ENCODE peak calls at places on chromosomes 2 and 18, in seven cellular contexts. X is H54, W is body of pancreas, L is heart left ventricle, N is uterus, B is prostate gland, J is transverse colon. U is an unnamed sample.

GRCh38 chr18:76459687-76460350 is 35.2 kb downstream of the ZNF516 start:
- DNase-seq in B (peak), L (peak), X (peak), W (peak), N (peak), J (no peak), U (peak)

GRCh38 chr18:26227051-26227672 is 917 bp downstream of the TAF4B start:
- DNase-seq in B (no peak), W (peak), N (peak), J (no peak), L (no peak), X (no peak), U (no peak)

GRCh38 chr18:11502368-11502767 is 107.0 kb upstream of the SLC35G4 start:
- DNase-seq in X (no peak), N (no peak), W (no peak), J (no peak), B (no peak), L (no peak), U (no peak)

GRCh38 chr18:54086046-54086802 is 138.2 kb downstream of the MBD2 start:
- DNase-seq in X (no peak), J (no peak), N (no peak), B (no peak), L (no peak), W (no peak), U (no peak)

GRCh38 chr18:35923939-35924338 is 48.5 kb upstream of the RMP24 start:
- DNase-seq in J (no peak), W (no peak), X (no peak), L (no peak), B (no peak), N (no peak), U (no peak)

GRCh38 chr2:218991674-218992168 is 1.5 kb downstream of the CRYBA2 start:
- DNase-seq in X (peak), J (no peak), B (no peak), L (no peak), N (no peak), W (no peak), U (no peak)

GRCh38 chr2:127510073-127510472 is 16.2 kb downstream of the IWS1 start:
- DNase-seq in B (no peak), N (no peak), L (no peak), W (no peak), J (no peak), X (no peak), U (no peak)

GRCh38 chr18:9260388-9261380 is 73.9 kb upstream of the TWSG1 start:
- DNase-seq in N (no peak), J (no peak), L (no peak), W (no peak), B (no peak), X (no peak), U (no peak)

GRCh38 chr18:72187956-72188355 is 356.2 kb downstream of the CBLN2 start:
- DNase-seq in X (no peak), L (no peak), B (no peak), N (no peak), J (no peak), W (no peak), U (no peak)

GRCh38 chr2:217166241-217166640 is 306.4 kb upstream of the TNP1 start:
- DNase-seq in L (no peak), W (no peak), B (no peak), J (no peak), X (no peak), N (no peak), U (no peak)

GRCh38 chr2:48250943-48251342 is 279.0 kb upstream of the STON1 start:
- DNase-seq in N (no peak), X (no peak), W (no peak), B (no peak), J (no peak), L (no peak), U (no peak)

DNA sequence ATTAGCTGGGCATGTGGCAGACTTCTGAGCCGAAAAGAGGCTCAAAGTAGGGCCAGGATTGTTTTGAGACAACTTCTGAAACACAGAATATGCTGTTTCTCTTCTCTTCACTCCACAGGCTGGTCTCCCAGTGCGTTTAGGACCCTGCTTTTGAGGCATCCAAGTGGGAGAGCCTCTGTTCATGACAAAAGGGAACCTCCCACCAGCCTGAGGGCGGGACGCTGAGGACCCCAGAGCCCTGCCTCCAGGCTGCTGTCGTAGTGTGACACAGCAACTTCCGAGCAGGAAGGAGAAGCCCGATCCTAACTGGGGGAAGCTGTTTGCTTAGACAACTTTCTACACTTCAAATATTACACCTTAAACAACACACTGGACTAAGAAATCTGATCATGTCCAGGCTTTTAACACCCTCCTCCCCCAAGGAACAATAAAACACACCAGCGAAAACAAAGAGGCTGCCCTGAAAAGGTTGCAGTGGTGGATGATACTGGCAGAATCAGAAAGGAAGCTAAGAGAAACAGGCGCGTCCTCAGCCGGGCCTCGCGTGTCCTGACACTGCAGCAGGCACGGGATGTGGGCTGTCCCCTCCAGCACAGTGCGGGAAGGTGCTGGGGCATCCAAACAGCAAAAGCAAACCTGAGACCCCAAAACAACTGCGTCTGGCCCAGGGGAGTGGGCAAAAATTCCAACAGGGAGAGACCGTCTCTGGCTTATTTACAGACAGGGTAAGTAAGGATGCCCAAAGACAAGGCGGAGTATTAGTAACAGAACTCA is 9.3 kb downstream of the SERTAD2 start:
- DNase-seq in N (peak), W (peak), X (peak), J (peak), B (peak), L (peak), U (peak)
- TF ChIP-seq POLR2A in N (peak), W (no peak), X (peak), J (peak), B (peak), L (peak), U (peak)

GRCh38 chr2:96123290-96123689 is 6.9 kb upstream of the ADRA2B start:
- DNase-seq in X (no peak), N (no peak), B (no peak), J (no peak), L (no peak), W (no peak), U (no peak)
- TF ChIP-seq POLR2A in X (no peak), N (no peak), B (no peak), J (no peak), L (no peak), W (no peak), U (no peak)

GRCh38 chr2:85516649-85517389 is 22.1 kb upstream of the MAT2A start:
- DNase-seq in W (peak), J (peak), B (peak), N (no peak), L (no peak), X (no peak), U (peak)
- TF ChIP-seq POLR2A in W (no peak), J (no peak), B (no peak), N (no peak), L (no peak), X (no peak), U (no peak)

DNA sequence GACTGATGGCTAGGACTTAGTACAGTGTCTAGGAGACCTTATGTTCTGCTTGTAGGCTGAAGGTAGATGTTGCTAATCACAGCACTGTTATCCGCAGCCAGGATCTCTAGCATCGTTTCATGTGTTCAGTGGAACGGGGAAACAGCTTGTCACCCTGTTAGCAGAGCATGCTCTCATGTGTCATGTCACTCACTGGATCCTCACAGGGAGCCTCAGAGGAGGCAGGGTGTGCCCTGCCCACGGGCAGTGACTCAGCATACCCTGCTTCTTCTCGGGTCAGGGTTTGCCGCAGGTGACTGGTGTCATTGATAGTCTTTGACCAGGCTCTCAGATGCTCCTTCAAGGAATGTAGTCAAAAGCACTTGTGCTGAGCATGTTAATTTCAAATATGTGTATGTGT is 44.4 kb downstream of the RPIA start:
- DNase-seq in B (no peak), N (no peak), X (no peak), W (no peak), L (no peak), J (peak), U (no peak)
- TF ChIP-seq POLR2A in B (no peak), N (no peak), X (no peak), W (no peak), L (no peak), J (no peak), U (no peak)

DNA sequence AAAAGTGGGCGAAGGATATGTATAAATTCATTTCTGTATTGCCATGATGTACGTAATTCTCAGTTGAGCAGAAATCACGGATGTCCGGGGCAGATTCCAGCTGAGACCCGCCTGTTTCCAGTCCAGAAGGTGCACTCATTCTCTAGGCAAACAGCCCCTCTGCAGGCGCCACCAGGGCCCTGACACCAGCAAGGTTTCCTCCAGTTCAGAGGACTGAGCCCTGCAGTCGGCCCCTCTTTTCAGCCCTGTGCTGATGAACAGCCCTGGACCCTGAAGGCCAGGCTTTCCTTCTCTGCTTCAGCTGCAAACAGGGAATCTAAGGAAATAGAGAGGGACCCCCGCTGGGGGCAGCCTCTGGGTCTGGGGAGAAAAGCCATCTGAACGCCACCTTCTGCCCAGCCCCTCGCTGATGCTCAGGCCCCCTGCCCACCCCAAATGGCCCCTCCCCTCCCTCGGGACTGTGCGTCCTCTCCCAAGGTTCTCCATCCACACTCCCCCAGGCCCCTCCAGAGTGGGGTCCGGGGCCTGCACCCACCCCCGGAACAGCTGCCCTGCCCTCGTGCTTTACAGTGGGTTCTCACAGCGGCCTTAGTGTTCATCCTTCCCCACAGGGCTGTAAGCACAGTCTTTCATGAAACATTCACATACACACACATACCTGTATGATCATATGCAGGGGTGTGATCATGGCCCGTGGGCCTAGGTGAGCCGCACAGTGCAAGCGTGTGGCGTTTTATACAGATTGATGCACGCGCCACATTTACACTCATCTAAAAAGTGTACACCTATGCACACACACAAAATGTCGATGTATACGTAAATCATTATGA is 12.1 kb downstream of the COPS9 start:
- DNase-seq in N (no peak), X (no peak), B (no peak), W (no peak), L (no peak), J (no peak), U (peak)
- TF ChIP-seq POLR2A in N (no peak), X (no peak), B (no peak), W (no peak), L (no peak), J (no peak), U (no peak)

DNA sequence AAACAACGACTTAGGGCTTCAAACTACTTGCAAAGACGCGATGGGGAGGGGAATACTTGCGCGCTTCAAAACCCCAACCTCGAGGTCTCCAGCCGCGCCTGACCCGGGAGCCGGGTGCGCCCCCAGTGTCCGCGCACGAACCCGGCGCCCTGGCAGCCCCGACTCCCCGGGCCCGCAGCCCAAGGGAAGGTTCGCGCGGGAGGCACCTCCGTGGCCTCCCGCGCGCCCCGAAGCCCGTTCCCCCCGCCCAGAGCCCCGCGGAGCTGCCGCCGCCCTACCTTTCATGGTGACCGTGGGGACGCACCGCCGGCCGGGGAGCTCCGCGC is 308 bp downstream of the COLEC12 start:
- DNase-seq in W (peak), J (no peak), N (peak), L (no peak), X (no peak), B (no peak), U (no peak)
- TF ChIP-seq POLR2A in W (no peak), J (no peak), N (no peak), L (no peak), X (no peak), B (no peak), U (no peak)